ENCODE peak calls at places on chromosomes 12 and 14, in nine cellular contexts. E, B, J, T, P, Z, K, C and M are unnamed samples.

GRCh38 chr12:121678721-121679300 is 9.4 kb upstream of the MORN3 start:
- DNase-seq in T (peak), P (no peak), C (no peak), E (no peak), B (no peak), J (no peak), Z (no peak), K (no peak), M (no peak)

GRCh38 chr14:74852922-74853530 is 22.9 kb downstream of the PROX2 start:
- DNase-seq in J (no peak), C (no peak), B (peak), Z (no peak), P (peak), K (no peak), E (peak), T (no peak), M (no peak)

GRCh38 chr12:6425588-6426531 is 18.9 kb upstream of the CD27 start:
- DNase-seq in T (peak), K (peak), P (peak), Z (no peak), C (peak), B (peak), E (no peak), J (peak), M (no peak)

GRCh38 chr14:40028991-40029390 is 596.8 kb upstream of the FBXO33 start:
- DNase-seq in Z (no peak), K (peak), J (no peak), P (no peak), E (no peak), B (no peak), T (no peak), C (no peak), M (no peak)

GRCh38 chr14:91897121-91897701 is 29.9 kb upstream of the TC2N start:
- DNase-seq in Z (peak), P (no peak), C (peak), B (no peak), J (no peak), T (peak), E (peak), K (peak), M (peak)

GRCh38 chr14:95290769-95291440 is 28.8 kb downstream of the CLMN start:
- DNase-seq in J (peak), E (no peak), T (peak), Z (no peak), P (no peak), C (no peak), B (no peak), K (no peak), M (peak)

GRCh38 chr12:42145552-42146215 is 1.0 kb upstream of the GXYLT1 start:
- DNase-seq in C (no peak), T (peak), J (no peak), Z (no peak), P (no peak), K (no peak), B (no peak), E (no peak), M (no peak)

GRCh38 chr12:57135487-57135886 is 7.2 kb downstream of the LRP1 start:
- DNase-seq in C (no peak), P (no peak), Z (no peak), T (peak), E (peak), K (no peak), B (no peak), J (no peak), M (no peak)

GRCh38 chr12:15700595-15700994 is 88.6 kb downstream of the EPS8 start:
- DNase-seq in P (peak), B (peak), T (no peak), J (no peak), C (no peak), K (no peak), E (peak), Z (no peak), M (peak)

GRCh38 chr12:76183459-76184186 is 99.1 kb upstream of the NAP1L1 start:
- DNase-seq in K (peak), P (peak), T (no peak), Z (peak), J (no peak), E (peak), C (no peak), B (peak), M (peak)

GRCh38 chr12:112236786-112237185 is 111.4 kb downstream of the TRAFD1 start:
- DNase-seq in E (no peak), P (no peak), K (no peak), C (no peak), Z (no peak), B (no peak), T (peak), J (no peak), M (no peak)

GRCh38 chr14:53295985-53296582 is 143.0 kb upstream of the DDHD1 start:
- DNase-seq in Z (no peak), J (no peak), K (no peak), B (peak), E (peak), T (no peak), C (no peak), P (no peak), M (peak)